ENCODE peak calls at places on chromosomes 11 and 22, in four cellular contexts. A is OCI-LY7; I is lower lobe of right lung; Q is CD8-positive, alpha-beta memory T cell. L is an unnamed sample. For H3K4me1, the result is how much of the 10 kb centered on the place peaks cover.

GRCh38 chr11:58394195-58394594 is 12.5 kb downstream of the OR5B3 start:
- DNase-seq in I (no peak), A (no peak), Q (no peak), L (no peak)

GRCh38 chr11:116505466-116506247 is 267.1 kb downstream of the BUD13 start:
- DNase-seq in Q (no peak), I (no peak), A (no peak), L (no peak)

GRCh38 chr11:79308429-79308828 is 132.4 kb downstream of the TENM4 start:
- DNase-seq in Q (no peak), A (no peak), I (no peak), L (no peak)

GRCh38 chr11:132220464-132220863 is 850.0 kb downstream of the NTM start:
- DNase-seq in Q (no peak), I (no peak), A (no peak), L (no peak)

GRCh38 chr11:58867556-58867955 is 23.1 kb upstream of the GLYATL2 start:
- DNase-seq in I (no peak), A (no peak), Q (no peak), L (no peak)

GRCh38 chr11:7019500-7020182 is 505 bp downstream of the ZNF214 start:
- DNase-seq in Q (no peak), I (peak), A (no peak), L (no peak)

GRCh38 chr11:65778901-65779668 is 1.7 kb downstream of the AP5B1 start:
- DNase-seq in I (no peak), Q (peak), A (no peak), L (no peak)

GRCh38 chr11:126339073-126339865 is 16.2 kb upstream of the ST3GAL4 start:
- DNase-seq in A (no peak), Q (no peak), I (no peak), L (no peak)

GRCh38 chr22:19455585-19456370 is 8.3 kb upstream of the C22orf39 start:
- DNase-seq in A (no peak), I (no peak), Q (no peak), L (no peak)

GRCh38 chr11:62201376-62201775 is 7.1 kb upstream of the SCGB2A1 start:
- DNase-seq in A (no peak), Q (no peak), I (no peak), L (no peak)

GRCh38 chr22:45064313-45065268 is 54.8 kb upstream of the PHF21B start:
- DNase-seq in I (no peak), Q (no peak), A (no peak), L (peak)

DNA sequence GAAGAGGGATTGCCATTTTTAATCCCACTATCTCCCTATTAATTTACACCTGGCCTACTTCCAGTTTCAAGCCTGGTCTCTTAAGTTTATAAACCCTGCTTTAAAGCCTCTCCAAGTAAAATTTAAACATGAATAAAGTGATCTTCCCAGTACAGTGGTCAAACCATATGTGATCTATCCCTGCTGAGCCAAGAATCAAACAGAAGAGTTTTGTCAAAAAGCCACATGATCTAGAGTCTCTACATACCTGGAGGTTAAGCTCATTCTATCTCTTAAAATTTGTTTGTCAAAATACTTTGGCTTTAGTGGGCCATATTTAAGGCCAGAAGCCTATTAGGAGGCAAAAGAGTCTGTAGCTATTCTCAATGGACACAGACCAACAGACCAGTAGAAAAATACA is 42.9 kb upstream of the DDI1 start:
- DNase-seq in Q (no peak), I (no peak), A (no peak), L (no peak)
- H3K4me1 ChIP-seq in Q (under half), I (under half), A (under half), L (under half)

GRCh38 chr11:99246199-99246598 is 225.4 kb downstream of the CNTN5 start:
- DNase-seq in A (no peak), Q (no peak), I (no peak), L (no peak)
- H3K4me1 ChIP-seq in A (under half), Q (under half), I (under half), L (under half)

GRCh38 chr22:42757475-42757874 is 36.8 kb upstream of the A4GALT start:
- DNase-seq in A (no peak), Q (no peak), I (no peak), L (no peak)

GRCh38 chr22:42752230-42752746 is 31.6 kb upstream of the A4GALT start:
- DNase-seq in I (no peak), A (no peak), Q (no peak), L (no peak)

GRCh38 chr22:42747701-42748513 is 27.2 kb upstream of the A4GALT start:
- DNase-seq in I (no peak), A (no peak), Q (no peak), L (no peak)

GRCh38 chr22:42754658-42755057 is 34.0 kb upstream of the A4GALT start:
- DNase-seq in A (no peak), I (no peak), Q (no peak), L (no peak)

GRCh38 chr22:42752912-42753311 is 32.2 kb upstream of the A4GALT start:
- DNase-seq in I (no peak), A (no peak), Q (no peak), L (no peak)
- H3K4me1 ChIP-seq in I (under half), A (under half), Q (under half), L (under half)

GRCh38 chr11:119957951-119958350 is 180.0 kb downstream of the TRIM29 start:
- DNase-seq in A (no peak), I (no peak), Q (no peak), L (no peak)
- H3K4me1 ChIP-seq in A (under half), I (under half), Q (under half), L (under half)

DNA sequence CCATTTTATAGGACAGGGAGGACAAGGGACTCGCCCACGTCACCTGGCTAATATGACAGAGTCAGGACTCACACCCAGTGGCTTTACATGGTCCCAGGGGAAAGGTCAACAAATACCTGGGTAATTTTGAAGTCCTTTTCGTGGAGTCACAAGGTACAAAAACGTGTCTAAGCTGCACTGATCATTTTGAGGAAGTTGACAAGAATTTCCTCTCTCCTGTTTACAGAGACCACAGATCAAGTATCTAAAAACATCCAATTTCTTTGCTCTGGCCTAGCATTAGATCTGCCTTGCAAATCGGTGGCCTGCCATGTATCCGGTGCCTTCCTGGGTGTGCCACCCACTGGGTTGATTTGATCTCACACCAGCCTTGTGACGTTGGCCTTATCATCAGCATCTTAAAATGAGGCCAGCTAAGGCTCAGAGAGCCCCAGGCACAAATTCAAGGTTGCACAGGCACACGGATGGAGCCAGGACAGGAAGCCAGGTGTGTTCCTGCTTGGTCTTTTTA is 17.6 kb downstream of the GDPD5 start:
- DNase-seq in I (no peak), Q (peak), A (peak), L (no peak)
- H3K4me1 ChIP-seq in I (under half), Q (under half), A (under half), L (under half)

DNA sequence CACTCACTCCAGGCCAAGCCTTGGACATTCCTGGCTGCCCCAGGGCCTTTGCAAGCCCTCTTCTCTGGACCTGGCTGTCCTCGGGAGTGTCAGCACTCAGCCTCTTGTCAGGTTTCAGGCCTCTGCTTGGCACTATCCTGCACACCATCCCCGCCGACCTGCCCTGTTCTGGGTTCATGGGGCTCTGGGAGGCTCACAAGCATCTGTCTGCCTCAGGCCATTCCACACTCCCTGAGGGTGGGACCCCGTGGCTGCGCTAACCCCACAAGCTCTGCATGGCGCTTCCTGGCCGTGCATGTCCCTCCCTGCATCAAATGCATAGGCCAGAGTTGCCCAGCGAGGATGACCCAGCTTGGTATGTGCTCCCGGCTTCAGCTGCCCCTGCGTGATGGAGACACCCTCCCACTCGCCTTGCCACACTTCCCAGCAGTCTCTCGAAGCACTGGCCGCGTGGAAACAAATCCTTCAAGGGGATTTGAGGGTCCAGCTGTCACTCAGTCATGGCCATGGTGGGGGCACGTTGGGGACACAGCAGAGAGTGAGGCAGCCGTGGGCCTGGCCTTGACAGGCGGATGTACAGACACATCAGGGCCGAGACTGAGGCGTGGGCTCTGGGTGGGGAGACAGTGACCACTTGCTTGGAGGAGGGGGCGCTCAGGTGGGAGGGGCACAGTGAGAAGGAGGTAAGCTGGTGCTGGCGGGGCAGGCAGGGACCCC is 87.3 kb downstream of the KCNQ1 start:
- DNase-seq in Q (peak), A (no peak), I (peak), L (no peak)
- H3K4me1 ChIP-seq in Q (under half), A (under half), I (under half), L (under half)

L was measured in DND-41.